ENCODE peak calls at places on chromosome 10, in five cellular contexts. K is HCT116, T is A549, O is lung, B is heart right ventricle. C is an unnamed sample. For H3K4me1, the result is how much of the 10 kb centered on the place peaks cover.

GRCh38 chr10:108375691-108376090 is 1211.2 kb upstream of the SORCS1 start:
- ATAC-seq in O (no peak), T (no peak), B (no peak), K (no peak), C (no peak)

GRCh38 chr10:14782691-14783363 is 8.1 kb upstream of the FAM107B start:
- ATAC-seq in O (peak), K (peak), B (peak), T (peak), C (peak)

GRCh38 chr10:57162231-57162630 is 801.2 kb upstream of the ZWINT start:
- ATAC-seq in O (no peak), K (no peak), T (no peak), B (no peak), C (no peak)

GRCh38 chr10:58554316-58554715 is 41.6 kb downstream of the BICC1 start:
- ATAC-seq in B (no peak), K (no peak), T (no peak), O (no peak), C (no peak)

GRCh38 chr10:73808021-73808815 is 3.2 kb downstream of the NDST2 start:
- ATAC-seq in B (no peak), K (no peak), O (no peak), T (no peak), C (no peak)

GRCh38 chr10:58453098-58453497 is 59.6 kb upstream of the BICC1 start:
- ATAC-seq in B (peak), T (no peak), K (no peak), O (no peak), C (no peak)

GRCh38 chr10:84214612-84215235 is 10.6 kb downstream of the LRIT2 start:
- ATAC-seq in O (no peak), T (peak), K (peak), B (no peak), C (no peak)

GRCh38 chr10:43027331-43027955 is 49.4 kb upstream of the RET start:
- ATAC-seq in T (no peak), O (no peak), B (no peak), K (no peak), C (no peak)

GRCh38 chr10:114515515-114515914 is 111.2 kb upstream of the AFAP1L2 start:
- ATAC-seq in O (no peak), B (no peak), T (no peak), K (no peak), C (no peak)

GRCh38 chr10:51766423-51767145 is 67.2 kb upstream of the CSTF2T start:
- ATAC-seq in O (no peak), B (no peak), K (no peak), T (no peak), C (no peak)

GRCh38 chr10:86399514-86399878 is 32.9 kb upstream of the GRID1 start:
- ATAC-seq in B (no peak), O (no peak), K (no peak), T (no peak), C (no peak)

GRCh38 chr10:73226663-73227062 is 20.4 kb downstream of the DNAJC9 start:
- ATAC-seq in O (no peak), T (no peak), B (no peak), K (no peak), C (no peak)

GRCh38 chr10:5460468-5461200 is 38.7 kb downstream of the CALML5 start:
- ATAC-seq in T (no peak), K (no peak), B (no peak), O (no peak), C (no peak)

GRCh38 chr10:62696798-62697197 is 107.7 kb upstream of the ADO start:
- ATAC-seq in K (no peak), O (no peak), B (no peak), T (no peak), C (no peak)

GRCh38 chr10:114748270-114748669 is 73.3 kb upstream of the FHIP2A start:
- ATAC-seq in K (no peak), T (no peak), B (peak), O (no peak), C (no peak)

GRCh38 chr10:71970331-71970730 is 6.1 kb downstream of the CHST3 start:
- ATAC-seq in T (peak), K (peak), B (peak), O (no peak), C (peak)

DNA sequence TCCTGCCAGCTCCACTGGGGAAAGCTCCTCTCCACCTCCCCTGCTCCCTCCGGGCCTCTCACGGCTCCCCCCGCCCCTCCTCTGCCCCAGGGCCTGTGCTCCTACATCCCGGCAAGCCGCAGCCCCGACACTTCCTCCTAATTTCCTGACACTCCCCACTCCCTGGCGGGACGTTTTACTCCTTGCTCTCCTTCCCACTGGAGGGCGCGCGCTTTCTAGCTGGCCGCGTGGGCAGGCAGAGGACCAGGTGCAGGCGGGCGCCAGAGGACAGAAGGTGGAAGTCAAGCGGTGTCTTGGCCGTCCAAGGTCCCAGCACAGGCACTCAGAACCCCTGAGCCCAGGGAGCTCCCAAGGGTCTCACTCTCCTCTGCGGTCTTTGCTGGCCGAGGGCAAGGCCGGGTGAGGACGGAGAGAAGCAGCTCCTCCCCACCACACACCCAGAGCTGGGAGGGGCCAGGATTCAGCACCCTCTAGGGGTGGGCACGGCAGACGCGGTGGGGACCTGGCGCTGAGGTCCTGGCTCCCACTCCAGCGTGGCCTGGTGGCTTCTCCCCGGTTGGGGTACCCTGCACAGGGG is 19.1 kb downstream of the ADAM8 start:
- ATAC-seq in O (peak), T (peak), K (peak), B (peak), C (peak)
- TF ChIP-seq CTCF in O (peak), T (peak), K (peak), B (no peak), C (no peak)

GRCh38 chr10:124723826-124724225 is 20.4 kb downstream of the FAM53B start:
- ATAC-seq in K (no peak), B (no peak), O (no peak), T (no peak), C (no peak)

GRCh38 chr10:124719213-124719851 is 24.8 kb downstream of the FAM53B start:
- ATAC-seq in K (peak), O (peak), T (peak), B (peak), C (peak)

GRCh38 chr10:124722812-124723783 is 21.1 kb downstream of the FAM53B start:
- ATAC-seq in K (no peak), B (peak), O (peak), T (no peak), C (peak)

GRCh38 chr10:124724279-124725027 is 19.7 kb downstream of the FAM53B start:
- ATAC-seq in T (no peak), B (no peak), O (no peak), K (peak), C (no peak)

GRCh38 chr10:124721295-124722052 is 22.7 kb downstream of the FAM53B start:
- ATAC-seq in O (no peak), T (no peak), B (peak), K (no peak), C (peak)
- H3K4me1 ChIP-seq in O (half or more), T (under half), B (half or more), K (under half), C (half or more)

DNA sequence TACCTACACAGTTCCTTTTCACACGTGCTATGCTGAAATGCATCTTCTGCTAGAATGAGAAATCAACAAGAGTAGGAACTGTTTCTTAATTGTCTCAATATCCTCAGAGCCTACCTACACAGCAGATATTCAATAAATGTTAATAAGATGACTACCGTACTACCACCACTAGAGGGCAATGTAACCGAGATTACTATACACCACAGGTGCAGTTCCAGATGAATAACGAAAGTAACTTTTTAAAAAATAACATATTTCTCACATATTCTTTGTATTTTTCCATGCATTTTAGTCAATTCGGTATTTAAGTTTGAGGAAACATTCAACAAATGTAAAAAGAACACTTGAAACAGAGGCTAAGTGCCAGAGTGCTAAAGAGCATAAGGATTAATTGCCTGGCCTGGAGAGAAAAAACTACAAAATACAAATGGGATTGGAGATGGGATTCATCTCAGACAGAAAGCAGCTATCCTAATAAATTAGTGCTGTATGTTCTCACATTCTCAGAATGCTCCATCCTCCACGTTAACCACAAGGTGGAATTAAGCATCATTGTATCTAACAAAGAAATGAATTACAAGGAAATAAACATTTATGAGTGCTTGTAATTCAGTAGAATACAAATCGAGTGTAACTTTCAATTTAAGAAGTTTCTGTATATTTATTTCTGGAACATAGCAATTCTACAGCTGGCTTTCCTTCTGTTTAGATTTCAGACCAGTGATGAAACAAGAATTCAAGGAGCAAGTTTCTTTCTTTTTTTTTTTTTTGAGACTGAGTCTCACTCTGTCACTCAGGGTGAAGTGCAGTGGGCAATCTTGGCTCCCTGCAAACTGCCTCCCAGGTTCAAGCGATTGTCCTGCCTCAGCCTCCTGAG is 20.3 kb upstream of the HECTD2 start:
- ATAC-seq in B (peak), T (peak), K (peak), O (no peak), C (peak)
- TF ChIP-seq CTCF in B (peak), T (peak), K (peak), O (peak), C (peak)

GRCh38 chr10:69458426-69459100 is 7.3 kb downstream of the TSPAN15 start:
- ATAC-seq in K (peak), T (peak), B (no peak), O (no peak), C (no peak)
- H3K4me1 ChIP-seq in K (half or more), T (half or more), B (half or more), O (under half), C (half or more)

GRCh38 chr10:98466916-98467505 is 20.3 kb upstream of the HPS1 start:
- ATAC-seq in T (peak), B (peak), O (no peak), K (peak), C (no peak)

GRCh38 chr10:98463976-98464754 is 17.4 kb upstream of the HPS1 start:
- ATAC-seq in B (no peak), T (no peak), O (no peak), K (no peak), C (no peak)

GRCh38 chr10:98463022-98463421 is 16.3 kb upstream of the HPS1 start:
- ATAC-seq in K (no peak), O (no peak), B (no peak), T (no peak), C (no peak)

GRCh38 chr10:98467506-98468318 is 21.0 kb upstream of the HPS1 start:
- ATAC-seq in T (peak), B (peak), K (peak), O (peak), C (peak)

DNA sequence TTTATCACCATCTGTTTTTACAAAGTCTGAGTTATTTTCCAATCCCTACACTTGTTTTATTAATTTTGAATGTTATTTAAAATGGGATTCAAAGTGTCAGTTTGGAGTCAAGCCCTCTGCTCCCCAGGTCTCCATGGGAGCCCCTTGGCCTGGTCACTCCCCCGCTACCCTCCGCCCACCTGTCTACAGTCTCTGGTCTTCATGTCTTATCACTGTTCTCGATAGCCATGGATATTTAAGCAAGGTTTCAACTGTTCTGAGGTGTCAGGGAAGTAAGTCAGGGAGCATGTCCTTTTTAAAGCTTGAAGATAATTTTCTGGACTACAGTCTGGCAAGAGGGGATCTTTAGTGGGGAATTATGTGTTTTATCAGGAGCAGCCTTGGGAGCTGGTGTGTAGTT is 19.1 kb upstream of the HPS1 start:
- ATAC-seq in B (peak), T (no peak), O (no peak), K (no peak), C (no peak)
- TF ChIP-seq CTCF in B (no peak), T (no peak), O (no peak), K (no peak), C (no peak)

DNA sequence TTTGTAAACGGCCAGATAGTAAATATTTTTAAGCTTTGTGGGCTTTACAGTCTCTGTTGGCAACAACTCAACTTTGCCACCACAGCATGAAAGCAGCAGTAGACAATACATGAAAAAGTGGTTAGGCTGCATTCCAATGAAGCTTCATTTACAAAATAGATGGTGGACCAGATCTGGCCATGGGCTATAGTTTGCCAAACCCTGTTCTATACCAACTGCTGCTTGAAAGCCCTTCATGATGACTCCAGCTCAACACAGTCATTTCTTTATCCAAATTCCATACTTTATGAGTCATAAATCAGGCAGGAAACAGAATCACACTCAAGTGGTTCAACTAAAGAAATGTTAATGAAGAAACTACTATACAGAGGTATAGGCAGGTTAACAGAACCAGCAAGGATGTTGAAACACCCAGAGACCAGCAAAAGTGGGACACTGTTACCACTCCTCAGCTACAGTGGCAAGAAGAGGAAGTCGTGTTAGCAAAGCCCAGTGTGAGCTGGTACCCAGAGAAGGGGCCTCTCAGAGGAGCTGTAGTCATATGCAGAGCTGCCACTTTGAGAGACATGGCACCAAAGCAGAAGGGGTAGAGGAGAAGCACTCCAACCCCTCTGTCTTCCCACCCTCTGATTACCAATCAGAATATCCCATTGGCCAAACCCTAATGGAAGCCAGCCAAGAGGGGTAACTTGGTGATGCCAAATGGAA is 72.5 kb downstream of the PRLHR start:
- ATAC-seq in B (no peak), K (peak), T (no peak), O (peak), C (no peak)
- H3K4me1 ChIP-seq in B (under half), K (under half), T (under half), O (under half), C (under half)

GRCh38 chr10:111871458-111871857 is 312.1 kb downstream of the GPAM start:
- ATAC-seq in K (no peak), O (no peak), B (no peak), T (no peak), C (no peak)

GRCh38 chr10:111865550-111865949 is 318.0 kb downstream of the GPAM start:
- ATAC-seq in T (no peak), B (no peak), O (no peak), K (no peak), C (no peak)
- TF ChIP-seq CTCF in T (no peak), B (no peak), O (no peak), K (no peak), C (no peak)

GRCh38 chr10:97635577-97635976 is 2.3 kb upstream of the MORN4 start:
- ATAC-seq in B (no peak), O (no peak), K (no peak), T (no peak), C (no peak)
- H3K4me1 ChIP-seq in B (under half), O (under half), K (under half), T (under half), C (under half)

DNA sequence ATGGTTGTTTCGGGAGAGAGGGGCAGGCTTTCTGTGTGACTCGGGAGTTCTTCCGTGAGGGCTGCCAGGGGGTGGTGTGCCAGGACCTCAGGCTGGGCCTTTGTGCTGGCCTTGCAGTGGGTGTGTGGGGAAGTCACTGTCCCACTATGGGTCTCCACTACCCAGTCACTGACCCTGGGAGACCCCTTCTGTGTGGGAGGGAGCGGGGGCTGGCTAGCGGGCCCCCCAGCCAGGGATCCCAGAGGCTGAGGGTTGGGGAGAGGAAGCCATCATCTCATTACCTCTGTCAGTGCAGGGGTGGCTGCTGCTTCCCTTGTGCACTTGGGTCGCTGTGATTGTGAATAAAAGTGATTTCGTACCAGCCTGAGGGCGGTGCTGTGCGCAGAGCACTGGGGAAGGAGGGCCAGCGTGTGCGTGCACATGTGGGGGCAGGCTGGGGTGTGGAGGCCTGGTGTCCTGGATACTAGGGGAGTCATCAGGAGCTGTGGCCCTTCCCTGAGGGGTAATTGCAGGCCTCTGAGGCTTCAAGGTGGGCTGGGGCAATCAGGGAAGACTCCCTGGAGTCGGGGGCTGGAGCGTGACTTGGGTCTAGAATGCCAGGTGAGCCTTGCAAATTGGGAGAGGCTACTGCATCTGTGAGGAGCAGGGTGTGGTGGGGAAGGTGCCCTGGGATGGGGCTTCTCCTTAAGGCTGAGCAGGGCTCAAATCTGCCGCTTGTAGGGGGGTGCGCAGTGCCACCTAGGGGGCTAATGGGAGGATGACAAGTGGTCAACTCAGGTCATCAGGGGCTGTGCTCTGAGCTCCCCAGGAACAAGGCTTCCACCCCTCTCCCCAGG is 98.9 kb downstream of the NEURL1 start:
- ATAC-seq in T (peak), O (no peak), K (peak), B (peak), C (peak)
- TF ChIP-seq CTCF in T (peak), O (peak), K (peak), B (peak), C (peak)